ENCODE peak calls at places on chromosome 6, in four cellular contexts. One of them, this sample, is unnamed.

GRCh38 chr6:31664790-31665500 is at the start of gene GPANK1:
- DNase-seq in type B pancreatic cell: no peak
- DNase-seq in cardiac muscle cell: peak; percentile 92
- DNase-seq in brain microvascular endothelial cell: peak; percentile 92
- DNase-seq in this sample: peak; percentile 95

GRCh38 chr6:13164316-13164715 is 164.0 kb downstream of the TBC1D7 start:
- DNase-seq in brain microvascular endothelial cell: no peak
- DNase-seq in cardiac muscle cell: no peak
- DNase-seq in type B pancreatic cell: no peak
- DNase-seq in this sample: no peak

GRCh38 chr6:85449818-85450577 is at the start of gene NT5E:
- DNase-seq in cardiac muscle cell: peak; percentile 76
- DNase-seq in brain microvascular endothelial cell: peak; percentile 63
- DNase-seq in type B pancreatic cell: peak; percentile 71
- DNase-seq in this sample: peak; percentile 77

GRCh38 chr6:14731638-14732037 is 514.2 kb upstream of the JARID2 start:
- DNase-seq in cardiac muscle cell: no peak
- DNase-seq in type B pancreatic cell: no peak
- DNase-seq in brain microvascular endothelial cell: no peak
- DNase-seq in this sample: no peak

GRCh38 chr6:123224077-123224476 is 228.0 kb downstream of the CLVS2 start:
- DNase-seq in cardiac muscle cell: no peak
- DNase-seq in brain microvascular endothelial cell: no peak
- DNase-seq in type B pancreatic cell: no peak
- DNase-seq in this sample: no peak

GRCh38 chr6:35044771-35045275 is 96.3 kb downstream of the TCP11 start:
- DNase-seq in cardiac muscle cell: no peak
- DNase-seq in type B pancreatic cell: no peak
- DNase-seq in brain microvascular endothelial cell: no peak
- DNase-seq in this sample: no peak

GRCh38 chr6:390914-391558 is 516 bp upstream of the IRF4 start:
- DNase-seq in cardiac muscle cell: no peak
- DNase-seq in type B pancreatic cell: no peak
- DNase-seq in brain microvascular endothelial cell: no peak
- DNase-seq in this sample: peak; percentile 28

GRCh38 chr6:70166088-70166958 is 136.6 kb downstream of the COL9A1 start:
- DNase-seq in brain microvascular endothelial cell: peak; percentile 45
- DNase-seq in type B pancreatic cell: no peak
- DNase-seq in cardiac muscle cell: peak; percentile 61
- DNase-seq in this sample: peak; percentile 8

GRCh38 chr6:96626749-96627353 is 63.9 kb downstream of the FHL5 start:
- DNase-seq in brain microvascular endothelial cell: no peak
- DNase-seq in type B pancreatic cell: no peak
- DNase-seq in cardiac muscle cell: peak; percentile 50
- DNase-seq in this sample: peak; percentile 19

GRCh38 chr6:3340891-3341290 is 82.1 kb downstream of the PSMG4 start:
- DNase-seq in type B pancreatic cell: no peak
- DNase-seq in cardiac muscle cell: peak; percentile 26
- DNase-seq in brain microvascular endothelial cell: no peak
- DNase-seq in this sample: no peak

GRCh38 chr6:3455490-3456394 is 1.1 kb downstream of the SLC22A23 start:
- DNase-seq in type B pancreatic cell: no peak
- DNase-seq in brain microvascular endothelial cell: no peak
- DNase-seq in cardiac muscle cell: peak; percentile 49
- DNase-seq in this sample: no peak

GRCh38 chr6:148836751-148837150 is 89.9 kb downstream of the UST start:
- DNase-seq in type B pancreatic cell: no peak
- DNase-seq in cardiac muscle cell: no peak
- DNase-seq in brain microvascular endothelial cell: no peak
- DNase-seq in this sample: peak; percentile 8

GRCh38 chr6:29631209-29631810 is 1.7 kb downstream of the GABBR1 start:
- DNase-seq in cardiac muscle cell: no peak
- DNase-seq in brain microvascular endothelial cell: no peak
- DNase-seq in type B pancreatic cell: no peak
- DNase-seq in this sample: no peak

GRCh38 chr6:84791233-84791632 is 26.8 kb upstream of the TBX18 start:
- DNase-seq in cardiac muscle cell: no peak
- DNase-seq in brain microvascular endothelial cell: no peak
- DNase-seq in type B pancreatic cell: no peak
- DNase-seq in this sample: no peak

GRCh38 chr6:166005401-166005845 is 162.2 kb downstream of the TBXT start:
- DNase-seq in cardiac muscle cell: peak; percentile 49
- DNase-seq in type B pancreatic cell: no peak
- DNase-seq in brain microvascular endothelial cell: no peak
- DNase-seq in this sample: no peak

GRCh38 chr6:26400626-26401025 is 1.4 kb upstream of the BTN3A1 start:
- DNase-seq in cardiac muscle cell: no peak
- DNase-seq in brain microvascular endothelial cell: no peak
- DNase-seq in type B pancreatic cell: no peak
- DNase-seq in this sample: no peak

GRCh38 chr6:109053285-109053684 is 41.4 kb downstream of the SESN1 start:
- DNase-seq in type B pancreatic cell: no peak
- DNase-seq in cardiac muscle cell: no peak
- DNase-seq in brain microvascular endothelial cell: no peak
- DNase-seq in this sample: no peak

GRCh38 chr6:39049575-39050283 is 1.1 kb downstream of the GLP1R start:
- DNase-seq in cardiac muscle cell: peak; percentile 52
- DNase-seq in type B pancreatic cell: no peak
- DNase-seq in brain microvascular endothelial cell: no peak
- DNase-seq in this sample: no peak

GRCh38 chr6:111938710-111939109 is 65.5 kb upstream of the FYN start:
- DNase-seq in type B pancreatic cell: no peak
- DNase-seq in brain microvascular endothelial cell: peak; percentile 67
- DNase-seq in cardiac muscle cell: no peak
- DNase-seq in this sample: peak; percentile 63

GRCh38 chr6:170108456-170108855 is 182.4 kb downstream of the DLL1 start:
- DNase-seq in brain microvascular endothelial cell: no peak
- DNase-seq in type B pancreatic cell: peak; percentile 45
- DNase-seq in cardiac muscle cell: no peak
- DNase-seq in this sample: no peak

GRCh38 chr6:48904809-48905208 is 558.2 kb downstream of the MMUT start:
- DNase-seq in brain microvascular endothelial cell: no peak
- DNase-seq in cardiac muscle cell: no peak
- DNase-seq in type B pancreatic cell: no peak
- DNase-seq in this sample: no peak

GRCh38 chr6:113047148-113047547 is 700.0 kb downstream of the RFPL4B start:
- DNase-seq in type B pancreatic cell: no peak
- DNase-seq in brain microvascular endothelial cell: no peak
- DNase-seq in cardiac muscle cell: no peak
- DNase-seq in this sample: peak; percentile 59

GRCh38 chr6:42618686-42619085 is 54.9 kb downstream of the UBR2 start:
- DNase-seq in cardiac muscle cell: no peak
- DNase-seq in type B pancreatic cell: no peak
- DNase-seq in brain microvascular endothelial cell: no peak
- DNase-seq in this sample: peak; percentile 52

GRCh38 chr6:125868996-125869395 is 78.2 kb downstream of the NCOA7 start:
- DNase-seq in cardiac muscle cell: no peak
- DNase-seq in type B pancreatic cell: no peak
- DNase-seq in brain microvascular endothelial cell: no peak
- DNase-seq in this sample: no peak

GRCh38 chr6:169490830-169491229 is 211.0 kb downstream of the WDR27 start:
- DNase-seq in brain microvascular endothelial cell: no peak
- DNase-seq in cardiac muscle cell: no peak
- DNase-seq in type B pancreatic cell: no peak
- DNase-seq in this sample: peak; percentile 6

GRCh38 chr6:126661646-126662045 is 321.7 kb downstream of the CENPW start:
- DNase-seq in type B pancreatic cell: no peak
- DNase-seq in brain microvascular endothelial cell: peak; percentile 57
- DNase-seq in cardiac muscle cell: no peak
- DNase-seq in this sample: peak; percentile 65

GRCh38 chr6:81562169-81562568 is 190.3 kb downstream of the TENT5A start:
- DNase-seq in brain microvascular endothelial cell: peak; percentile 69
- DNase-seq in cardiac muscle cell: peak; percentile 14
- DNase-seq in type B pancreatic cell: no peak
- DNase-seq in this sample: peak; percentile 81

GRCh38 chr6:44497807-44498206 is 110.3 kb downstream of the CDC5L start:
- DNase-seq in brain microvascular endothelial cell: no peak
- DNase-seq in type B pancreatic cell: no peak
- DNase-seq in cardiac muscle cell: no peak
- DNase-seq in this sample: no peak

GRCh38 chr6:104704191-104704590 is 155.5 kb downstream of the HACE1 start:
- DNase-seq in brain microvascular endothelial cell: no peak
- DNase-seq in cardiac muscle cell: no peak
- DNase-seq in type B pancreatic cell: no peak
- DNase-seq in this sample: no peak

GRCh38 chr6:80544500-80545055 is 438.1 kb downstream of the BCKDHB start:
- DNase-seq in brain microvascular endothelial cell: no peak
- DNase-seq in type B pancreatic cell: no peak
- DNase-seq in cardiac muscle cell: no peak
- DNase-seq in this sample: no peak

GRCh38 chr6:89251170-89251569 is 34.0 kb upstream of the GABRR1 start:
- DNase-seq in brain microvascular endothelial cell: no peak
- DNase-seq in type B pancreatic cell: no peak
- DNase-seq in cardiac muscle cell: no peak
- DNase-seq in this sample: no peak

GRCh38 chr6:149884215-149884614 is 13.7 kb downstream of the RAET1E start:
- DNase-seq in type B pancreatic cell: no peak
- DNase-seq in cardiac muscle cell: no peak
- DNase-seq in brain microvascular endothelial cell: peak; percentile 31
- DNase-seq in this sample: no peak

GRCh38 chr6:11595903-11596302 is 58.4 kb downstream of the TMEM170B start:
- DNase-seq in type B pancreatic cell: no peak
- DNase-seq in cardiac muscle cell: peak; percentile 23
- DNase-seq in brain microvascular endothelial cell: peak; percentile 26
- DNase-seq in this sample: no peak

DNA sequence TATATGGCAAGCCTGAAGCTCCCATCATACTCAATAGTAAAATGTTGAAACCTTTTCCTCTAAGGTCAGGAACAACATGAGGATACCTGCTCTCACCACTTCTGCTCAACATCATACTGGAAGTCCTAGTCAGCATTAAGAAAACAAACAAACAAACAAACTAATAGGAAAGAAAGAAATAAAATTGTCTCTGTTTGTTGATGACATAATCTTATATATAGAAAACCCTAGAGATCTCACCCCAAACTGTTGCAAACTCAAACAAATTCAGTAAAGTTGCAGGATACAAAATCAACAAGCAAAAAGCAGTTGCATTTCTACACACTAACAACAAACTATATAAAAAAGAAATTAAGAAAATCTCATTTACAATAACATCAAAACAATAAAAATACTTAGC is 20.5 kb downstream of the TTLL2 start:
- DNase-seq in type B pancreatic cell: no peak
- DNase-seq in cardiac muscle cell: no peak
- DNase-seq in brain microvascular endothelial cell: no peak
- DNase-seq in this sample: no peak
- TF ChIP-seq CTCF in type B pancreatic cell: no peak
- TF ChIP-seq CTCF in cardiac muscle cell: no peak
- TF ChIP-seq CTCF in brain microvascular endothelial cell: no peak
- TF ChIP-seq CTCF in this sample: no peak

GRCh38 chr6:24494726-24495515 is at the start of gene ALDH5A1:
- DNase-seq in brain microvascular endothelial cell: peak; percentile 16
- DNase-seq in cardiac muscle cell: peak; percentile 77
- DNase-seq in type B pancreatic cell: peak; percentile 81
- DNase-seq in this sample: no peak
- TF ChIP-seq CTCF in brain microvascular endothelial cell: peak; percentile 43
- TF ChIP-seq CTCF in cardiac muscle cell: peak; percentile 24
- TF ChIP-seq CTCF in type B pancreatic cell: peak; percentile 38
- TF ChIP-seq CTCF in this sample: no peak

GRCh38 chr6:4727671-4728435 is 48.4 kb upstream of the CDYL start:
- DNase-seq in cardiac muscle cell: peak; percentile 60
- DNase-seq in brain microvascular endothelial cell: no peak
- DNase-seq in type B pancreatic cell: no peak
- DNase-seq in this sample: peak; percentile 10
- TF ChIP-seq CTCF in cardiac muscle cell: no peak
- TF ChIP-seq CTCF in brain microvascular endothelial cell: no peak
- TF ChIP-seq CTCF in type B pancreatic cell: no peak
- TF ChIP-seq CTCF in this sample: peak; percentile 11

DNA sequence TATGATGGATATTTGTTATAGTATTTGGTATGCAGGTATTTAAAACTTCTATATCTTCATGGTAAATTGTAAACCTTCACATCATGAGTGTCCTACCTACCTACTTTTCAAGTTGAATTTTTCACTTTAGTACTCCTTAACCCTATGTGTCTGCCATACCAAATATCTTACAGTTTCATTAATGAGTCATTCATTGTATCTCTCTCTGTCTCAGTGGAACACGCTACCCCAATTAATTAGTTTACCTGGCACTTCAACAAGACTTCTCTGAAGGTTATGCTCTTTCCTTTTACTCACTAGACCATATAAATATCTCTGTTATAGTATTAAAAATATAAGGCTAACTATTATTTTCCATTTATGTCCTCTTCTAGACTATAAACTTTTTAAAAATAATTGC is 123.9 kb upstream of the GJE1 start:
- DNase-seq in type B pancreatic cell: no peak
- DNase-seq in cardiac muscle cell: no peak
- DNase-seq in brain microvascular endothelial cell: no peak
- DNase-seq in this sample: no peak
- TF ChIP-seq CTCF in type B pancreatic cell: no peak
- TF ChIP-seq CTCF in cardiac muscle cell: no peak
- TF ChIP-seq CTCF in brain microvascular endothelial cell: no peak
- TF ChIP-seq CTCF in this sample: no peak

DNA sequence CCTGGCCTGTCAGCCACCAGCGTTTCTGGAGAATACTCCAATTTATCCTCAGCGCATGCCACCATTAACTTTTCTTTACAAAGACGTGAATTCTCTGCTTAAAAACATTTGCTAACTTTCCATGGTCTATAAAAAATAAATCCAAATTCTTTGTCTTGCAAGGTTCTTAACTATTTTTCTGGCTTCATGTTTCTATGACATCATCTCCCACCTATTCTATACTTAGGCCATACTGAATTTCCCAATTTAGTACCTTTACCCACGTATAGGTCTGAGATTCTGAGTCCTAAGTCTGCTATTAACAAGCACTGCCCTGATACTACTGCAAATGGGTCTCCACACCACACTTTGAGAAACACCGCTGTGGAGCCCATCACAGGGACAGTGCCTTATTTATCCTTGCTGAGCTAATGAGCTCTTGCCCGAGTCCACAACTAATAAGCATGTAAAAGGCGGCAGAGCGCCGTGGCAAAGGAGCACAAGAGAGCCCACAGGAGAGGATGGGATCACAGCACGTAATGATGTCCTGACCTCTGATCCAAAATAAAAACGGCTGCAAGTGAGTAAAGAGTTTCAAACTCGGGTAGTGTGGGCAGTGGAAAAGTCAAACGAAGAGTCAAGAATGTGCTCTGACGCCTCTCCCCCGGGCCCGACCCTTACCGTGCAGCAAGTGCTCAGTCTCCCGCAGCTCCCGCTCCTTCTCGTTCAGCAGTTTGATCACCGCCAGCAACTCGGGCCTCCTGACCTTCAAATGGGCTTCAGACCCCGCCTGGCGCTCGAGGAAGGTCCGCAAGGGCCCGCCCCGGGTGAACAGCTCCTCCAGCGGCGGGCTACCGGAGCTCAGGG is 519 bp downstream of the MTRF1L start:
- DNase-seq in type B pancreatic cell: no peak
- DNase-seq in cardiac muscle cell: peak; percentile 36
- DNase-seq in brain microvascular endothelial cell: no peak
- DNase-seq in this sample: no peak
- TF ChIP-seq CTCF in type B pancreatic cell: no peak
- TF ChIP-seq CTCF in cardiac muscle cell: no peak
- TF ChIP-seq CTCF in brain microvascular endothelial cell: no peak
- TF ChIP-seq CTCF in this sample: peak; percentile 37

This sample was measured in HFFc6.